ENCODE peak calls at places on chromosomes 5 and 9, in eight cellular contexts. B is fibroblast of lung, X is GM23338, G is stomach, Z is left ventricle myocardium inferior, M is K562, Y is aorta, U is mammary epithelial cell. S is an unnamed sample.
A peak's percentile ranks its signal among the peaks of the same experiment; 100 is the strongest.

GRCh38 chr9:132244582-132245455 is 83.0 kb downstream of the NTNG2 start:
- DNase-seq in B (no peak), Y (peak; percentile 91), X (no peak), Z (peak; percentile 40), M (no peak), G (peak; percentile 51), U (no peak), S (peak; percentile 55)

GRCh38 chr5:26749829-26750228 is 288.6 kb downstream of the CDH9 start:
- DNase-seq in Y (no peak), B (no peak), Z (no peak), X (no peak), G (no peak), U (no peak), M (no peak), S (no peak)

GRCh38 chr5:157558089-157558595 is 17.4 kb downstream of the ADAM19 start:
- DNase-seq in U (peak; percentile 43), X (no peak), G (no peak), M (no peak), Z (no peak), Y (no peak), B (peak; percentile 77), S (no peak)

GRCh38 chr5:14019768-14020167 is 75.3 kb upstream of the DNAH5 start:
- DNase-seq in Y (no peak), X (no peak), M (no peak), U (no peak), B (no peak), G (no peak), Z (no peak), S (no peak)

GRCh38 chr5:38831117-38831516 is 14.7 kb upstream of the OSMR start:
- DNase-seq in M (no peak), U (peak; percentile 50), G (no peak), B (no peak), Z (no peak), X (no peak), Y (no peak), S (no peak)

GRCh38 chr5:22109315-22109714 is 743.8 kb downstream of the CDH12 start:
- DNase-seq in M (no peak), Z (no peak), B (no peak), G (no peak), Y (no peak), U (no peak), X (no peak), S (no peak)

GRCh38 chr5:163815240-163815791 is 309.9 kb downstream of the MAT2B start:
- DNase-seq in X (no peak), M (no peak), G (no peak), Y (no peak), B (peak; percentile 15), U (no peak), Z (no peak), S (no peak)

GRCh38 chr9:12849486-12850010 is 74.7 kb downstream of the LURAP1L start:
- DNase-seq in Y (no peak), B (peak; percentile 49), X (no peak), M (no peak), Z (no peak), G (no peak), U (no peak), S (no peak)

GRCh38 chr5:129593525-129593924 is 133.4 kb downstream of the ADAMTS19 start:
- DNase-seq in Y (no peak), B (no peak), X (no peak), M (no peak), U (no peak), G (no peak), Z (no peak), S (no peak)

GRCh38 chr9:81562221-81563019 is 126.9 kb downstream of the TLE1 start:
- DNase-seq in U (peak; percentile 91), X (no peak), B (peak; percentile 91), Y (peak; percentile 76), Z (peak; percentile 17), M (no peak), G (peak; percentile 62), S (no peak)

GRCh38 chr5:103532116-103532734 is 30.4 kb downstream of the NUDT12 start:
- DNase-seq in Z (no peak), M (no peak), U (peak; percentile 29), Y (no peak), B (no peak), G (no peak), X (no peak), S (no peak)

GRCh38 chr9:134177186-134177585 is 12.8 kb upstream of the RNU6ATAC start:
- DNase-seq in M (no peak), Y (no peak), U (no peak), X (no peak), G (no peak), Z (no peak), B (no peak), S (no peak)

GRCh38 chr5:3161672-3162071 is 410.2 kb upstream of the IRX2 start:
- DNase-seq in X (no peak), Y (no peak), U (no peak), Z (no peak), M (no peak), G (no peak), B (no peak), S (no peak)

GRCh38 chr5:61931236-61931635 is 374.8 kb upstream of the KIF2A start:
- DNase-seq in Y (no peak), X (no peak), U (no peak), Z (no peak), M (no peak), B (no peak), G (no peak), S (no peak)

GRCh38 chr5:172939045-172939444 is 20.2 kb upstream of the RPL26L1 start:
- DNase-seq in Z (no peak), B (peak; percentile 30), Y (peak; percentile 61), M (peak; percentile 62), X (peak; percentile 82), G (no peak), U (no peak), S (peak; percentile 52)

GRCh38 chr5:172806897-172807672 is 27.0 kb upstream of the ERGIC1 start:
- DNase-seq in X (peak; percentile 79), Y (peak; percentile 94), B (peak; percentile 90), Z (peak; percentile 87), G (peak; percentile 93), M (peak; percentile 88), U (peak; percentile 40), S (no peak)

GRCh38 chr5:179875741-179876667 is 17.4 kb upstream of the MRNIP start:
- DNase-seq in X (no peak), G (no peak), M (no peak), B (no peak), Y (no peak), Z (no peak), U (no peak), S (no peak)
- H3K36me3 ChIP-seq in X (no peaks in the 10 kb centered on the region), G (peaks cover 97% of the 10 kb centered on the region), M (peaks cover 77% of the 10 kb centered on the region), B (peaks cover 27% of the 10 kb centered on the region), Y (peaks cover 3% of the 10 kb centered on the region), Z (peaks cover 80% of the 10 kb centered on the region), U (peaks cover 13% of the 10 kb centered on the region), S (peaks cover 62% of the 10 kb centered on the region)

DNA sequence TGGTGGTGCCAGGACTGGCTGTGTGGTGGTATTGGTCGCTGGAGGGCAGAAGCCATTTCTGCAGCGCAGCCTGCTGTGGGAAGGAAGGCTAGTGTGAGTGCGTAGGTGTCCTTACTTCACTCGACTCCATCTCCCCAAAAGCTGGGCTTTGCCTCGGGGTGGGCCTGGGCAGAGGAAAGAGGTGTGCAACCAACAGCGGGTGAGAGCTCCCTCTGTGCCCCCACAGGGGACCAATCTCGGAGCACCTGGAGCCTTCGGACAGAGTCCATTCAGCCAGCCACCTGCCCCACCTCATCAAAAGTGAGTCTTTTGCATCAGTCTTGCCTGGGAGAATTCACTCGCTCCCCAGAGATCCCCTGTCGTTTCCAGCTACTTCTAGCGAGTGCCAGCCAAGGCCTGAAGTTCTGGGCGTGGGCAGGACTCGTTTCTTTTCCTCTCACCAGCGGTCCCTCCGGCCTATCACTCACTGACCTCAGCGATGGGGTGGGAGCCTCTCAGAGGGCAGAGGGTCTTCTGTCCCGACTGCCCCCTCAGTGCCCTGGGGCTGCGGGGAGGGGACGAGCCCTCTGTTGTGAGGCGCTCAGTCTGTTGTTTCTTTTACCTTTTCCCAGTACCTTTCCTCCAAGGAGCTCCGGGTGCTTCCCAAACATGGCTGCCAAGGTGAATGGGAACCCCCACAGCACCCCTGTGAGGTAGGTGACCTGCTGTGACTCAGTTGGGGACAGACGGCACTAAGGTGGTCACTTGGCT is 32.9 kb upstream of the PRDM12 start:
- DNase-seq in X (no peak), Y (no peak), G (no peak), M (no peak), Z (no peak), U (no peak), B (no peak), S (no peak)
- H3K36me3 ChIP-seq in X (peaks cover 9% of the 10 kb centered on the region), Y (peaks cover 12% of the 10 kb centered on the region), G (peaks cover 100% of the 10 kb centered on the region), M (peaks cover 93% of the 10 kb centered on the region), Z (peaks cover 91% of the 10 kb centered on the region), U (peaks cover 24% of the 10 kb centered on the region), B (peaks cover 28% of the 10 kb centered on the region), S (peaks cover 75% of the 10 kb centered on the region)

GRCh38 chr9:136381311-136381710 is 7.8 kb upstream of the CARD9 start:
- DNase-seq in M (no peak), U (no peak), G (no peak), B (no peak), Z (peak; percentile 73), Y (no peak), X (no peak), S (no peak)

GRCh38 chr9:136379003-136379287 is 5.5 kb upstream of the CARD9 start:
- DNase-seq in G (no peak), B (no peak), X (no peak), M (no peak), Y (no peak), Z (no peak), U (no peak), S (no peak)

GRCh38 chr9:136380381-136380780 is 6.9 kb upstream of the CARD9 start:
- DNase-seq in X (no peak), U (no peak), Z (no peak), G (no peak), M (no peak), B (no peak), Y (no peak), S (no peak)

GRCh38 chr9:136379401-136379800 is 5.9 kb upstream of the CARD9 start:
- DNase-seq in B (no peak), Z (no peak), M (no peak), G (no peak), Y (no peak), U (no peak), X (no peak), S (no peak)

GRCh38 chr9:136379891-136380290 is 6.4 kb upstream of the CARD9 start:
- DNase-seq in B (no peak), X (no peak), Z (no peak), M (no peak), U (no peak), Y (no peak), G (no peak), S (no peak)
- H3K36me3 ChIP-seq in B (peaks cover 30% of the 10 kb centered on the region), X (peaks cover 5% of the 10 kb centered on the region), Z (peaks cover 50% of the 10 kb centered on the region), M (peaks cover 98% of the 10 kb centered on the region), U (peaks cover 2% of the 10 kb centered on the region), Y (peaks cover 4% of the 10 kb centered on the region), G (peaks cover 73% of the 10 kb centered on the region), S (peaks cover 83% of the 10 kb centered on the region)

DNA sequence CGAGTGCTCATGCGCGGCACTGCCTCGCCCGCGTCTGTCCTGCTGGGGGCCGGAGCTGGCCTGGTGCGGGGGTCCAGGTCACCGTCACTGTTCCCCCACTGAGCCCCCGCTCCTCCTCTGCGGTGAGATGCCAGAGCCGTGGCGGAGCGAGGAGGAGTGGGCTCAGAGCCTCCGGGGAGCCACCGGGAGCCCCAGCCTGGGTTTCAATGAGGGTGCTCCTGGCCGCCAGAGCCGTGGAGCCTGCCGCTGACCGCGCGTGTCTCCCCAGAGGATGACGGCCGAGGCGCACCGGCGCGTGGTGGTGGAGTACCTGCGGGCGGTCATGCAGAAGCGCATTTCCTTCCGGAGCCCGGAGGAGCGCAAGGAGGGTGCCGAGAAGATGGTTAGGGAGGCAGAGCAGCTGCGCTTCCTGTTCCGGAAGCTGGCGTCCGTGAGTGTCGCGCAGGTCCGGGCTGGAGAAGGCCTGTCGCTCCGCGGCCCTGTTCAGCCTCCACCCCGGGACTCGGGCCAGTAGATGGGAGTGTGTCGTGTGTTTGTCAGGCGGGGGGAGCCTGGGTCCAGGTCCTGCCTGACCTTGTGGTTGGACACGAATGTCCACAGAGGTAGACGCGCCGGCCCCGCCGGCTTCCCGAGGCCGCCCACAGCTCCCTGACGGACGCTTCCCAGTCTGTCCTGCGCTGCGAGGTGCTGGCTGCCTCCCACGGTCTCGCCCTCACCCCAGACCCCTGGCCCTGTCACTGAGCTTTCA is 22.0 kb downstream of the EXOC3 start:
- DNase-seq in Z (peak; percentile 11), M (no peak), U (no peak), Y (peak; percentile 69), X (no peak), B (no peak), G (no peak), S (no peak)
- H3K36me3 ChIP-seq in Z (peaks cover 71% of the 10 kb centered on the region), M (peaks cover 58% of the 10 kb centered on the region), U (peaks cover under 1% of the 10 kb centered on the region), Y (no peaks in the 10 kb centered on the region), X (peaks cover 20% of the 10 kb centered on the region), B (peaks cover 21% of the 10 kb centered on the region), G (peaks cover 86% of the 10 kb centered on the region), S (peaks cover 23% of the 10 kb centered on the region)

S was measured in HAP-1.